ENCODE peak calls at places on chromosomes 1 and 21, in five cellular contexts. One of them, this sample, is unnamed.

GRCh38 chr1:2277741-2278488 is 49.8 kb downstream of the SKI start:
- DNase-seq in mesendoderm: peak; percentile 54
- DNase-seq in Peyer's patch: no peak
- DNase-seq in testis: no peak
- DNase-seq in mucosa of descending colon: no peak
- DNase-seq in this sample: no peak

GRCh38 chr1:7389786-7390603 is 381.1 kb upstream of the VAMP3 start:
- DNase-seq in testis: peak; percentile 15
- DNase-seq in mesendoderm: no peak
- DNase-seq in Peyer's patch: peak; percentile 9
- DNase-seq in mucosa of descending colon: no peak
- DNase-seq in this sample: no peak

GRCh38 chr1:116769561-116769977 is 15.3 kb downstream of the CD2 start:
- DNase-seq in mesendoderm: no peak
- DNase-seq in testis: no peak
- DNase-seq in Peyer's patch: peak; percentile 66
- DNase-seq in mucosa of descending colon: no peak
- DNase-seq in this sample: peak; percentile 46

GRCh38 chr21:18801468-18801867 is 397.9 kb upstream of the TMPRSS15 start:
- DNase-seq in mesendoderm: peak; percentile 36
- DNase-seq in mucosa of descending colon: no peak
- DNase-seq in testis: no peak
- DNase-seq in Peyer's patch: no peak
- DNase-seq in this sample: no peak

GRCh38 chr1:87513971-87514660 is 185.4 kb downstream of the LMO4 start:
- DNase-seq in mesendoderm: no peak
- DNase-seq in mucosa of descending colon: no peak
- DNase-seq in testis: no peak
- DNase-seq in Peyer's patch: no peak
- DNase-seq in this sample: peak; percentile 12

GRCh38 chr1:8061673-8062386 is 35.7 kb upstream of the ERRFI1 start:
- DNase-seq in Peyer's patch: no peak
- DNase-seq in mesendoderm: no peak
- DNase-seq in mucosa of descending colon: no peak
- DNase-seq in testis: no peak
- DNase-seq in this sample: no peak

GRCh38 chr1:39453603-39454002 is 37.8 kb upstream of the BMP8A start:
- DNase-seq in mucosa of descending colon: peak; percentile 36
- DNase-seq in Peyer's patch: peak; percentile 28
- DNase-seq in mesendoderm: no peak
- DNase-seq in testis: no peak
- DNase-seq in this sample: peak; percentile 87

GRCh38 chr1:207309775-207310273 is 11.7 kb upstream of the CD55 start:
- DNase-seq in Peyer's patch: no peak
- DNase-seq in testis: peak; percentile 36
- DNase-seq in mucosa of descending colon: no peak
- DNase-seq in mesendoderm: peak; percentile 84
- DNase-seq in this sample: peak; percentile 37

GRCh38 chr1:62621907-62622306 is 24.6 kb downstream of the ANGPTL3 start:
- DNase-seq in mesendoderm: peak; percentile 84
- DNase-seq in testis: no peak
- DNase-seq in mucosa of descending colon: no peak
- DNase-seq in Peyer's patch: no peak
- DNase-seq in this sample: peak; percentile 89

GRCh38 chr1:184110253-184111204 is 59.0 kb downstream of the TSEN15 start:
- DNase-seq in testis: no peak
- DNase-seq in Peyer's patch: no peak
- DNase-seq in mucosa of descending colon: no peak
- DNase-seq in mesendoderm: peak; percentile 17
- DNase-seq in this sample: no peak

GRCh38 chr1:174217787-174218574 is 58.7 kb downstream of the RABGAP1L start:
- DNase-seq in Peyer's patch: no peak
- DNase-seq in mucosa of descending colon: no peak
- DNase-seq in mesendoderm: peak; percentile 34
- DNase-seq in testis: no peak
- DNase-seq in this sample: peak; percentile 43

GRCh38 chr1:39892611-39893595 is 8.8 kb downstream of the MYCL start:
- DNase-seq in mesendoderm: peak; percentile 94
- DNase-seq in Peyer's patch: no peak
- DNase-seq in testis: no peak
- DNase-seq in mucosa of descending colon: no peak
- DNase-seq in this sample: peak; percentile 85

GRCh38 chr1:223538921-223539445 is 126.5 kb downstream of the CAPN8 start:
- DNase-seq in Peyer's patch: no peak
- DNase-seq in mesendoderm: no peak
- DNase-seq in mucosa of descending colon: no peak
- DNase-seq in testis: no peak
- DNase-seq in this sample: no peak

GRCh38 chr1:97164276-97164639 is 442.7 kb downstream of the PTBP2 start:
- DNase-seq in testis: no peak
- DNase-seq in mesendoderm: no peak
- DNase-seq in Peyer's patch: no peak
- DNase-seq in mucosa of descending colon: no peak
- DNase-seq in this sample: no peak

GRCh38 chr21:37060296-37060695 is 12.6 kb downstream of the PIGP start:
- DNase-seq in mucosa of descending colon: no peak
- DNase-seq in mesendoderm: peak; percentile 92
- DNase-seq in testis: peak; percentile 51
- DNase-seq in Peyer's patch: no peak
- DNase-seq in this sample: peak; percentile 28

GRCh38 chr21:36710729-36711048 is 11.8 kb downstream of the SIM2 start:
- DNase-seq in Peyer's patch: no peak
- DNase-seq in mucosa of descending colon: no peak
- DNase-seq in testis: no peak
- DNase-seq in mesendoderm: peak; percentile 44
- DNase-seq in this sample: peak; percentile 44

GRCh38 chr1:218815076-218815475 is 358.6 kb upstream of the LYPLAL1 start:
- DNase-seq in Peyer's patch: no peak
- DNase-seq in mesendoderm: no peak
- DNase-seq in mucosa of descending colon: no peak
- DNase-seq in testis: no peak
- DNase-seq in this sample: no peak

GRCh38 chr1:12516741-12517140 is 101.3 kb downstream of the DHRS3 start:
- DNase-seq in Peyer's patch: no peak
- DNase-seq in mucosa of descending colon: no peak
- DNase-seq in mesendoderm: no peak
- DNase-seq in testis: no peak
- DNase-seq in this sample: no peak

GRCh38 chr1:233114860-233115259 is 164.4 kb downstream of the NTPCR start:
- DNase-seq in testis: no peak
- DNase-seq in mucosa of descending colon: no peak
- DNase-seq in mesendoderm: peak; percentile 21
- DNase-seq in Peyer's patch: no peak
- DNase-seq in this sample: no peak

GRCh38 chr1:39733161-39733560 is 5.5 kb upstream of the PPIE start:
- DNase-seq in Peyer's patch: no peak
- DNase-seq in mesendoderm: no peak
- DNase-seq in mucosa of descending colon: no peak
- DNase-seq in testis: no peak
- DNase-seq in this sample: no peak

GRCh38 chr1:32889731-32890278 is 3.5 kb downstream of the HPCA start:
- DNase-seq in mesendoderm: no peak
- DNase-seq in testis: no peak
- DNase-seq in Peyer's patch: no peak
- DNase-seq in mucosa of descending colon: no peak
- DNase-seq in this sample: no peak

GRCh38 chr1:146029097-146029496 is 7.6 kb upstream of the HJV start:
- DNase-seq in testis: no peak
- DNase-seq in mucosa of descending colon: no peak
- DNase-seq in mesendoderm: no peak
- DNase-seq in Peyer's patch: no peak
- DNase-seq in this sample: no peak

GRCh38 chr1:10910490-10911273 is 101.8 kb upstream of the TARDBP start:
- DNase-seq in mesendoderm: no peak
- DNase-seq in Peyer's patch: no peak
- DNase-seq in mucosa of descending colon: no peak
- DNase-seq in testis: no peak
- DNase-seq in this sample: no peak

GRCh38 chr1:24027838-24028468 is 47.8 kb upstream of the SRSF10 start:
- DNase-seq in mucosa of descending colon: no peak
- DNase-seq in mesendoderm: no peak
- DNase-seq in Peyer's patch: no peak
- DNase-seq in testis: no peak
- DNase-seq in this sample: peak; percentile 48

GRCh38 chr1:9559673-9560072 is 20.4 kb downstream of the SLC25A33 start:
- DNase-seq in mesendoderm: no peak
- DNase-seq in Peyer's patch: no peak
- DNase-seq in testis: no peak
- DNase-seq in mucosa of descending colon: no peak
- DNase-seq in this sample: no peak

GRCh38 chr1:973459-974292 is 7.4 kb downstream of the PLEKHN1 start:
- DNase-seq in Peyer's patch: no peak
- DNase-seq in testis: no peak
- DNase-seq in mesendoderm: no peak
- DNase-seq in mucosa of descending colon: no peak
- DNase-seq in this sample: no peak

GRCh38 chr1:58447047-58447446 is 99.5 kb downstream of the OMA1 start:
- DNase-seq in mesendoderm: no peak
- DNase-seq in mucosa of descending colon: no peak
- DNase-seq in Peyer's patch: no peak
- DNase-seq in testis: no peak
- DNase-seq in this sample: no peak

DNA sequence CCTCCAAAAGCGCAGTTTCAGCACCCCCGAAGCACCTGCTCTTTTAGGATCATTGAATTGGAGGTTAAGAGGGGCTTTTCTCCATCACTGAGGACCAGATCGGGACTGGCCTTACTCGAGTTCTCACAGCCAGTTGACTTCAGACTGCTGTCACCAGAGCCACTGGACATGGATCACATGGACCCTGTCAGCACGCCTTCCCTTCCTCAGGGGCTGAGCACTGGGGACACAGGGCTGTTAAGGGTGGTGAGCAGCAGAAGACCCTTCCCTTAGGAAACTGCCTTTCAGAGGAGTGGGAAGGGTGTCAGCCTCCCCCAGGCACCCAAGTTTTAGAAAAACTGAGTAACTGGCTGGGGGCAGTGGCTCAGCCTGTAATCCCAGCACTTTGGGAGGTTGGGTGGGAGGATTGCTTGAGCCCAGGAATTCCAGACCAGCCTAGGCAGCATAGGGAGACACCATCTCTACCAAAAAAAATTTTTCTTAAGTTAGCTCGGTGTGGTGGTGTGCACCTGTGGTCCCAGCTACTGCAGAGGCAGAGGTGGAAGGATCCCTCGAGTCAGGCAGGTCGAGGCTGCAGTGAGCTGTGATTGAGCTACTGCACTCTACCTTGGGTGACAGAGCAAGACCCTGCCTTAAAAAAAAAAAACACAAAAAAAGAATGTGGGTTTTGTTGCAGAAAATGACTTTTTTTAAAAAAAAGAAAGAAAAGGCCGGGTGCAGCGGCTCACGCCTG is 591 bp upstream of the FGR start:
- DNase-seq in Peyer's patch: no peak
- DNase-seq in mucosa of descending colon: no peak
- DNase-seq in mesendoderm: no peak
- DNase-seq in testis: no peak
- DNase-seq in this sample: no peak
- H3K4me1 ChIP-seq in Peyer's patch: peaks cover 36% of the 10 kb centered on the region
- H3K4me1 ChIP-seq in mucosa of descending colon: peaks cover 4% of the 10 kb centered on the region
- H3K4me1 ChIP-seq in mesendoderm: no peaks in the 10 kb centered on the region
- H3K4me1 ChIP-seq in testis: peaks cover 5% of the 10 kb centered on the region
- H3K4me1 ChIP-seq in this sample: no peaks in the 10 kb centered on the region

GRCh38 chr1:222077191-222077590 is 335.3 kb upstream of the DUSP10 start:
- DNase-seq in testis: no peak
- DNase-seq in mesendoderm: no peak
- DNase-seq in mucosa of descending colon: no peak
- DNase-seq in Peyer's patch: no peak
- DNase-seq in this sample: no peak

GRCh38 chr1:222071313-222071886 is 329.5 kb upstream of the DUSP10 start:
- DNase-seq in mucosa of descending colon: no peak
- DNase-seq in testis: peak; percentile 18
- DNase-seq in mesendoderm: no peak
- DNase-seq in Peyer's patch: no peak
- DNase-seq in this sample: peak; percentile 50

GRCh38 chr1:222079546-222079945 is 337.7 kb upstream of the DUSP10 start:
- DNase-seq in testis: no peak
- DNase-seq in Peyer's patch: no peak
- DNase-seq in mucosa of descending colon: no peak
- DNase-seq in mesendoderm: no peak
- DNase-seq in this sample: no peak

GRCh38 chr1:222073307-222073995 is 331.6 kb upstream of the DUSP10 start:
- DNase-seq in mucosa of descending colon: no peak
- DNase-seq in mesendoderm: peak; percentile 54
- DNase-seq in testis: no peak
- DNase-seq in Peyer's patch: no peak
- DNase-seq in this sample: peak; percentile 58

GRCh38 chr1:222074317-222074716 is 332.4 kb upstream of the DUSP10 start:
- DNase-seq in mesendoderm: no peak
- DNase-seq in testis: no peak
- DNase-seq in mucosa of descending colon: no peak
- DNase-seq in Peyer's patch: no peak
- DNase-seq in this sample: no peak
- H3K4me1 ChIP-seq in mesendoderm: no peaks in the 10 kb centered on the region
- H3K4me1 ChIP-seq in testis: no peaks in the 10 kb centered on the region
- H3K4me1 ChIP-seq in mucosa of descending colon: no peaks in the 10 kb centered on the region
- H3K4me1 ChIP-seq in Peyer's patch: no peaks in the 10 kb centered on the region
- H3K4me1 ChIP-seq in this sample: no peaks in the 10 kb centered on the region

GRCh38 chr1:113854234-113854633 is 17.3 kb downstream of the PTPN22 start:
- DNase-seq in mesendoderm: no peak
- DNase-seq in Peyer's patch: no peak
- DNase-seq in testis: no peak
- DNase-seq in mucosa of descending colon: no peak
- DNase-seq in this sample: no peak

GRCh38 chr1:113858418-113858817 is 13.1 kb downstream of the PTPN22 start:
- DNase-seq in mesendoderm: no peak
- DNase-seq in mucosa of descending colon: no peak
- DNase-seq in Peyer's patch: no peak
- DNase-seq in testis: no peak
- DNase-seq in this sample: no peak

GRCh38 chr1:113858982-113859381 is 12.5 kb downstream of the PTPN22 start:
- DNase-seq in mesendoderm: no peak
- DNase-seq in Peyer's patch: no peak
- DNase-seq in testis: no peak
- DNase-seq in mucosa of descending colon: no peak
- DNase-seq in this sample: no peak

GRCh38 chr1:113859478-113860175 is 11.9 kb downstream of the PTPN22 start:
- DNase-seq in mucosa of descending colon: no peak
- DNase-seq in Peyer's patch: no peak
- DNase-seq in testis: no peak
- DNase-seq in mesendoderm: no peak
- DNase-seq in this sample: no peak

DNA sequence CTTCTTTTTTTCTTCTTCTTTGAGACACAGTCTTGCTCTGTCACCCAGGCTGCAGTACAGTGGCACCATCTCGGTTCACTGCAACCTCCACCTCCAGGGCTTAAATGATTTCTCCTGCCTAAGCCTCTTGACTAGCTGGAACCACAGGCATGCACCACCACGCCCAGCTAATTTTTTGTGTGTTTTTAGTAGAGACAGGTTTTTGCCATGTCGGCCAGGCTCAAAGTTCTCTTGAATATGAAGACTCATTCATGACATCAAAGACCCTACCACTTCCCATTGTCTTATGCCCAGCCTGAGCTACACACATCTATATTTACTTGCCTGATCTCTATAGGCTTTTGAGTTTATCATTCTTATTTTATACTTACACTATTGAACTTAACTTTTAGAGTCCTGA is 15.5 kb downstream of the PTPN22 start:
- DNase-seq in mesendoderm: no peak
- DNase-seq in Peyer's patch: no peak
- DNase-seq in mucosa of descending colon: no peak
- DNase-seq in testis: no peak
- DNase-seq in this sample: no peak
- H3K4me1 ChIP-seq in mesendoderm: no peaks in the 10 kb centered on the region
- H3K4me1 ChIP-seq in Peyer's patch: peaks cover 5% of the 10 kb centered on the region
- H3K4me1 ChIP-seq in mucosa of descending colon: no peaks in the 10 kb centered on the region
- H3K4me1 ChIP-seq in testis: no peaks in the 10 kb centered on the region
- H3K4me1 ChIP-seq in this sample: no peaks in the 10 kb centered on the region

GRCh38 chr1:183058835-183059234 is 35.6 kb downstream of the LAMC1 start:
- DNase-seq in mucosa of descending colon: no peak
- DNase-seq in Peyer's patch: no peak
- DNase-seq in testis: no peak
- DNase-seq in mesendoderm: no peak
- DNase-seq in this sample: no peak
- H3K4me1 ChIP-seq in mucosa of descending colon: no peaks in the 10 kb centered on the region
- H3K4me1 ChIP-seq in Peyer's patch: no peaks in the 10 kb centered on the region
- H3K4me1 ChIP-seq in testis: no peaks in the 10 kb centered on the region
- H3K4me1 ChIP-seq in mesendoderm: no peaks in the 10 kb centered on the region
- H3K4me1 ChIP-seq in this sample: peaks cover 5% of the 10 kb centered on the region